ENCODE peak calls at places on chromosome 4, in five cellular contexts. F is right lobe of liver, K is IMR-90, Z is HepG2, N is tibial nerve. L is an unnamed sample.

GRCh38 chr4:77777135-77777777 is 41.9 kb downstream of the CNOT6L start:
- DNase-seq in F (no peak), K (peak), Z (no peak), N (no peak), L (no peak)

GRCh38 chr4:158895797-158896442 is 127.1 kb downstream of the FNIP2 start:
- DNase-seq in F (no peak), K (peak), Z (no peak), N (no peak), L (peak)

GRCh38 chr4:165489786-165490185 is 111.0 kb downstream of the CPE start:
- DNase-seq in F (no peak), K (no peak), Z (no peak), N (no peak), L (no peak)

GRCh38 chr4:177907736-177908424 is 465.6 kb upstream of the AGA start:
- DNase-seq in F (no peak), K (no peak), Z (no peak), N (no peak), L (no peak)

GRCh38 chr4:176185068-176185467 is 10.3 kb downstream of the SPATA4 start:
- DNase-seq in F (no peak), K (peak), Z (no peak), N (no peak), L (no peak)

GRCh38 chr4:173505924-173506779 is 23.9 kb downstream of the HAND2 start:
- DNase-seq in F (no peak), K (peak), Z (peak), N (peak), L (peak)

GRCh38 chr4:158710814-158711213 is 12.4 kb downstream of the PPID start:
- DNase-seq in F (no peak), K (peak), Z (no peak), N (no peak), L (peak)

GRCh38 chr4:142473960-142474338 is 372.2 kb downstream of the INPP4B start:
- DNase-seq in F (no peak), K (no peak), Z (no peak), N (no peak), L (no peak)

GRCh38 chr4:108793413-108793812 is 30.6 kb upstream of the ETNPPL start:
- DNase-seq in F (no peak), K (no peak), Z (no peak), N (no peak), L (no peak)

GRCh38 chr4:154660052-154660451 is 47.6 kb upstream of the FGG start:
- DNase-seq in F (no peak), K (no peak), Z (peak), N (no peak), L (no peak)

GRCh38 chr4:154009795-154010194 is 220.9 kb upstream of the SFRP2 start:
- DNase-seq in F (no peak), K (no peak), Z (no peak), N (no peak), L (no peak)

GRCh38 chr4:120694973-120695372 is 227.6 kb downstream of the PRDM5 start:
- DNase-seq in F (no peak), K (peak), Z (no peak), N (no peak), L (peak)

GRCh38 chr4:37928896-37929537 is 31.2 kb upstream of the PTTG2 start:
- DNase-seq in F (no peak), K (no peak), Z (no peak), N (no peak), L (no peak)

GRCh38 chr4:56655209-56655626 is 25.9 kb downstream of the HOPX start:
- DNase-seq in F (no peak), K (peak), Z (no peak), N (no peak), L (no peak)

GRCh38 chr4:1871471-1872021 is 353 bp downstream of the NSD2 start:
- DNase-seq in F (peak), K (no peak), Z (no peak), N (no peak), L (peak)

GRCh38 chr4:71487324-71487677 is 148.5 kb downstream of the SLC4A4 start:
- DNase-seq in F (no peak), K (no peak), Z (no peak), N (no peak), L (no peak)

GRCh38 chr4:1015746-1016145 is 4.3 kb downstream of the FGFRL1 start:
- DNase-seq in F (no peak), K (no peak), Z (no peak), N (no peak), L (no peak)

GRCh38 chr4:136036744-136037143 is 1495.5 kb downstream of the PCDH18 start:
- DNase-seq in F (no peak), K (peak), Z (no peak), N (no peak), L (no peak)

GRCh38 chr4:112523764-112524505 is 8.0 kb upstream of the NEUROG2 start:
- DNase-seq in F (peak), K (no peak), Z (peak), N (no peak), L (peak)

GRCh38 chr4:125951275-125951887 is 636.6 kb downstream of the FAT4 start:
- DNase-seq in F (no peak), K (peak), Z (no peak), N (no peak), L (no peak)

GRCh38 chr4:186128842-186129241 is 24.3 kb downstream of the FAM149A start:
- DNase-seq in F (no peak), K (no peak), Z (no peak), N (no peak), L (no peak)

GRCh38 chr4:80803337-80803736 is 227.2 kb upstream of the BMP3 start:
- DNase-seq in F (no peak), K (no peak), Z (no peak), N (no peak), L (no peak)

GRCh38 chr4:2352729-2353221 is 65.7 kb downstream of the ZFYVE28 start:
- DNase-seq in F (peak), K (no peak), Z (no peak), N (no peak), L (no peak)

GRCh38 chr4:17514865-17515264 is at the start of gene CLRN2:
- DNase-seq in F (no peak), K (no peak), Z (no peak), N (no peak), L (no peak)

GRCh38 chr4:3009422-3009821 is 46.1 kb downstream of the GRK4 start:
- DNase-seq in F (no peak), K (no peak), Z (peak), N (no peak), L (no peak)

GRCh38 chr4:38858097-38858420 is 1.4 kb upstream of the TLR6 start:
- DNase-seq in F (no peak), K (no peak), Z (no peak), N (no peak), L (no peak)

GRCh38 chr4:181701219-181701618 is 542.0 kb upstream of the TENM3 start:
- DNase-seq in F (no peak), K (peak), Z (no peak), N (no peak), L (no peak)

GRCh38 chr4:25861951-25862410 is 807 bp downstream of the SEL1L3 start:
- DNase-seq in F (no peak), K (peak), Z (no peak), N (no peak), L (peak)
- TF ChIP-seq POLR2A in F (no peak), K (no peak), Z (no peak), N (no peak), L (peak)

GRCh38 chr4:76308548-76308947 is 2.0 kb downstream of the STBD1 start:
- DNase-seq in F (peak), K (no peak), Z (peak), N (no peak), L (no peak)

GRCh38 chr4:76307670-76308014 is 1.1 kb downstream of the STBD1 start:
- DNase-seq in F (peak), K (no peak), Z (no peak), N (no peak), L (no peak)

GRCh38 chr4:76305033-76305687 is 1.4 kb upstream of the STBD1 start:
- DNase-seq in F (no peak), K (no peak), Z (no peak), N (no peak), L (no peak)

GRCh38 chr4:76306882-76307669 is 543 bp downstream of the STBD1 start:
- DNase-seq in F (peak), K (peak), Z (peak), N (peak), L (peak)

DNA sequence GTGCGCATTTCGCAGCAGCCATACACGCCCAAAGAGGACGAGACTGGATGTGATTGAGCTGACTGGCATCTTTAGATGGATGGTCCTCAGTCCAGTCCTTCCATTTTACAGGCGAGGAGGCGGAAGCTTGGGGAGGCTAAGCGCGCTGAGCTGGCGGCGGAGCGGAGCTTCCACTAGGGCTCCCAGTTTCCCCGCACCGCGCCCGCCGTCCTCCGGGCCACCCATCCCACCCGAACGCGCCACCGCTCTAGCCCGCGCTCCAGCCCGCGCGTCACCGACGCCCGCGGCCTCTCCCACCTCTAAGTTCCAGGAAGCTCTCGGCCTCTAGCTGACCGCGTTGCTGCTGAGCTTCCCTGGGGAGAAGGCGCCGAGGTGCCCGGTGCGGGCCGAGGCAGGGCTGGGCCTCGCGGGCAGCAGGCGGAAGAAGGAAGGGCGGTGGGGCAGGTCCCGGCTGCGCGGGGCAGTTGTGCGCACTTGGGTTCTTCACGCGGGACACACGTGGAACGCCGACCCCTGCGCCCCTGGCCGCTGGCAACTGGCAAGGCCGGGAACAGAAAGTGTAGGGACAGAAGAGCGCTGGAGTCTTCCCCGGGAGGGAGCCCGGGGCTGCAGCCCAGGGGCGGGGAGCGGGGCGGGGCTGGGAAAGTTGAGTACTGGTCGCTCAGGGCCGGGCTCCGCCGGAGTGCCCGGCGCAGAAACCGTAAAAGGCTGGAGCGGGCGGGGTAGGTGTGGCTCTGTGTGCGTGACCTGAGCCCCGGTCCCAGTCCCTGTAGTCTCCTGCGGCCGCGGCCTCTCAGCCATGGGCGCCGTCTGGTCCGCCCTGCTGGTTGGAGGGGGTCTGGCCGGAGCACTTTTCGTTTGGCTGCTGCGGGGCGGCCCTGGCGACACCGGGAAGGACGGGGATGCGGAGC is at the start of gene STBD1:
- DNase-seq in F (peak), K (peak), Z (peak), N (peak), L (peak)
- TF ChIP-seq POLR2A in F (peak), K (no peak), Z (peak), N (no peak), L (no peak)

DNA sequence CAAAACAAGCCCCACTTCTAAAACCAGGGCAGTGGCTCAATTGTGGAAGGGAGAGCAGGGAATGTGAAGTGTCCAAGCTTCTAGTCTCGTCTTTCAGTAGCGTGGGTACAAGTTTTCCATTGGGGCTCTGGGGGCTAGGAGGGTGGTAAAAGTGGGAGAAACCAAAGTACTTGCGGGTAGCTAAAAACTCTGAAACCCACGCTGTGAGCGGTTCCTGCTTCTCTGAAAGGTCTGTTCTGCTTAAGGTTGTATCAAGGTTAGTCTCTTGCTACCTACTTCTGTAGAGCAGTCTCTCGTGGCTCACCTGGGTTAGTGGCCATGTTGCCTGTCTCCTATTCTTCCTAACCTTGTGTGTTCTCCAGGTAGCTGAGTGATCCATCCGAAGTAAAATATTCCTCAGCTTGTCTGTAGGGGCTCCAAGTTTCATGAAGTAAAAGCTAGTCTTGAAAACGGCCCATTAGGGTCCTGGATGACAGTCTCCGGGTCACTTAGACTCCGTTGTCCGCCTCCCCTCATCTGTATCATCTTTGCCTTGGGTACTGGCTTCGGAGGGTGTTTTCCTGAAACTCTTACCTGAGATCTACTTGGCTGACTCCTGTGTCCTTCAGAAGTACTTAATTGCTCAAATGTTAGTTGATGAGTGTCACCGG is 1.9 kb upstream of the WDR1 start:
- DNase-seq in F (no peak), K (no peak), Z (no peak), N (no peak), L (no peak)
- TF ChIP-seq POLR2A in F (no peak), K (no peak), Z (no peak), N (no peak), L (no peak)

DNA sequence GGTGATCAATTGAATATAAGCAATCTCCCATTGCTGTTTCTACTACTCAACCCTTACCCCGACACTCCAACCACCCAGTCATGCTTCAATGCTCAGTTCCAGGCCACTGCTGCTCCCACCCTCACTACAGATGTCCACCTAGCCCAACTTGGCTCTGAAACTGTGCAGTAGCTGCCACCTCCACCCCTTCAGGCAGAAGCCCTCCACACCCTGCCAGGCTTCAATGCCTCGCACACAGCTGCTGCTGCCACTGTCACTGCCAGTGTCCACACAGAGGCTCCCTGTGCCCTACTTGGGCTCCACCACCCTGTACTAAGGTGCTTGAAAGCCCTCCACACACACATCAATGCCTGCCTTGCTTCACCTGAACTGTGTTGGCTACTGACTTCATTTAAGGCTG is 34.6 kb downstream of the LAMTOR3 start:
- DNase-seq in F (no peak), K (no peak), Z (no peak), N (no peak), L (no peak)
- TF ChIP-seq POLR2A in F (no peak), K (no peak), Z (no peak), N (no peak), L (no peak)

DNA sequence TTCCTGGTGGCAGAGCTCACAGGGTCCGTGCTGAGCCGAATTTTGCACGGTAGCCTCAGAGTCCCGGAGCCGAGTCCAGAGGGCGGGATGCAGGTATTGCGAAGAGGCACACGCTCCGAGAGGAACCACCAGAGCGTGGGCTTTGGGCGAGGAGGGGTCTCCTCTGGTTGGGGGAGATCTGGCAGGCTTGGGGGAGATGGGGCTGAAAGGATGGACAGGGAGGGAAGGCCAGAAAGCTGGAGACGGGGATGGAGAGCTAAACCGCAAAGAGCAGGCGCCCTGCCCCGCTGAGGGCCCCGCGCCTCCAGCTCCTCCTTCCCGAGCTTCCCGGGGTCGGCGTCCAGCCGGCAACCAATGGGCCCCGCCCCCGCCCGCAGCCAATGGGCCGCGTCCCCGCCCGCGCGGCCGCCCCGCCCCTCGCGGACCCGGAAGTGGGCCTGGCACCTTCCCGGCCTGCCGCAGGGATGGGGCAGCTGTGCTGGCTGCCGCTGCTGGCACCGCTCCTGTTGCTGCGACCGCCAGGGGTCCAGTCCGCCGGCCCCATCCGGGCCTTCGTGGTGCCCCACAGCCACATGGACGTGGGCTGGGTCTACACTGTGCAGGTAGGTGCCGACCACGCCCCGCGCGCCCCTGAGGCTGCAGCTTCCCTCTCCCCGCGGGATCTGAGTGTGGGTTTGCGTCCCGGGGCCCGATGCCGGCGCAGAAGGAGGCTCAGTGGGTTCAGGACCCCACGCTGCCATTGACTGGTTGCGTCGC is at the start of gene MAN2B2:
- DNase-seq in F (peak), K (peak), Z (peak), N (peak), L (peak)
- TF ChIP-seq POLR2A in F (peak), K (peak), Z (peak), N (peak), L (peak)

GRCh38 chr4:73099143-73099542 is 29.6 kb upstream of the COX18 start:
- DNase-seq in F (no peak), K (no peak), Z (no peak), N (no peak), L (no peak)
- TF ChIP-seq POLR2A in F (no peak), K (no peak), Z (peak), N (no peak), L (no peak)

DNA sequence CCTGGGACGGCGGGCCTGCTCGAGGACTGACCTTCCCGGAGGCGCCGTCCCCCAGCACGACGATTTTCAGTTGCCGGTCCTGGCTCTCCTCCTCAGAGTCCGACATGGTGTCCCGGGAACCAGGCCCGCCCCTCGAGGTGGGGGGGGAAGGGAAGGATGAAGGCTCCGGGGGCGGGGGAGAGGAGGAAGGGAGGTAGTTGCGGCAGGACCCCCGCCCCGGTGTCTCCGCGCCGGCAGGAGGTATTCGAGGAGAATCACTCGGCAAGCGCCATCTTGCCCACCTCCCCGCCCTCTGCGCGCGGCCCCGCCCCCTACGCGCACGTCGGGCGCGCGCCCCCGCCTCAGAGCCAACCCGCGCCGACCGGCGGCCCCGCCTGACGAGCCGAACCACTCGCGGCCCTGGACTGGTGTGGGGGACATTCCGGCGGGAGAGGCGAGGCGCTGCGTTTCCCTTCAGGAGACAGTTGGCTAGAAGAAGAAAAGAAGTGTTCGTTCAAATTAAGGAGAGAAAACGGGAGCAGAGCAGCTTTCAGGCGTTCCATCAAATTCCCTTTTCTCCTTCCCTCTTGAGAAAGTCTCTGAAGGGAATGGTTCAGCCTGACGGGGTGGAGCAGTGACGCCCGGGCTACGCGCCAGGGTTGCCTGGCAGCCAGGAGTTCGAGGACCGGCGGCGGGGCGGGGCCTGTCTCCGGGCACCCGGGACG is at the start of gene RAB28:
- DNase-seq in F (peak), K (peak), Z (peak), N (peak), L (peak)
- TF ChIP-seq POLR2A in F (peak), K (peak), Z (peak), N (peak), L (peak)

GRCh38 chr4:109815151-109816081 is at the start of gene GAR1:
- DNase-seq in F (peak), K (peak), Z (peak), N (peak), L (peak)
- TF ChIP-seq POLR2A in F (no peak), K (peak), Z (peak), N (peak), L (peak)

L was measured in erythroblast.